ENCODE peak calls at places on chromosomes 7 and 10, in ten cellular contexts. T is foreskin fibroblast; K is CD8-positive, alpha-beta memory T cell; E is left ventricle myocardium inferior; W is Caco-2; V is AG09309; F is GM23248; J is body of pancreas; U is PC-9; X is Jurkat, Clone E6-1. D is an unnamed sample.

GRCh38 chr7:50592940-50593339 is 27.7 kb upstream of the DDC start:
- DNase-seq in J (no peak), W (no peak), V (no peak), T (no peak), K (no peak), F (no peak), U (no peak), X (no peak), E (no peak), D (no peak)

GRCh38 chr7:77979219-77979618 is 180.6 kb downstream of the PHTF2 start:
- DNase-seq in J (no peak), F (no peak), E (no peak), T (no peak), U (no peak), X (no peak), K (no peak), W (no peak), V (no peak), D (no peak)

GRCh38 chr10:116538461-116538860 is 7.3 kb upstream of the PNLIP start:
- DNase-seq in J (peak), F (peak), X (no peak), K (no peak), W (no peak), E (no peak), U (peak), T (no peak), V (no peak), D (no peak)

GRCh38 chr10:128087884-128088695 is 38.1 kb downstream of the MKI67 start:
- DNase-seq in K (no peak), W (peak), T (no peak), V (no peak), J (no peak), E (no peak), U (peak), X (no peak), F (no peak), D (no peak)

GRCh38 chr10:110498087-110498981 is 627 bp downstream of the DUSP5 start:
- DNase-seq in U (no peak), J (peak), K (peak), T (no peak), X (no peak), V (no peak), F (peak), W (peak), E (peak), D (peak)

GRCh38 chr7:41054960-41055700 is 647.8 kb downstream of the INHBA start:
- DNase-seq in J (no peak), X (no peak), U (no peak), K (no peak), F (no peak), W (no peak), T (no peak), V (no peak), E (no peak), D (no peak)

GRCh38 chr7:151851160-151851751 is 25.7 kb downstream of the PRKAG2 start:
- DNase-seq in U (peak), J (peak), W (no peak), X (no peak), K (no peak), F (peak), E (peak), T (no peak), V (no peak), D (peak)

GRCh38 chr7:76303829-76304505 is 1.5 kb downstream of the HSPB1 start:
- DNase-seq in U (peak), T (no peak), F (peak), V (no peak), J (peak), E (no peak), W (no peak), K (no peak), X (peak), D (no peak)

GRCh38 chr10:125159486-125159931 is 854 bp downstream of the CTBP2 start:
- DNase-seq in J (peak), V (no peak), W (peak), K (no peak), U (no peak), X (no peak), E (no peak), T (no peak), F (peak), D (no peak)

GRCh38 chr7:101094791-101095375 is 9.6 kb downstream of the TRIM56 start:
- DNase-seq in K (no peak), T (peak), J (peak), F (peak), U (no peak), X (no peak), E (no peak), W (peak), V (no peak), D (peak)

GRCh38 chr7:137006293-137006692 is 137.8 kb downstream of the CHRM2 start:
- DNase-seq in T (peak), U (no peak), K (no peak), E (no peak), V (peak), W (no peak), F (peak), J (no peak), X (no peak), D (peak)

GRCh38 chr10:6174201-6174874 is 28.4 kb upstream of the PFKFB3 start:
- DNase-seq in W (no peak), V (no peak), T (no peak), E (no peak), F (no peak), K (no peak), X (no peak), J (peak), U (no peak), D (no peak)

GRCh38 chr7:132152490-132152889 is 423.8 kb downstream of the PLXNA4 start:
- DNase-seq in J (no peak), E (no peak), U (no peak), X (no peak), V (no peak), K (no peak), W (no peak), T (no peak), F (no peak), D (no peak)

GRCh38 chr10:59833810-59834209 is 72.5 kb downstream of the CCDC6 start:
- DNase-seq in T (no peak), E (no peak), W (no peak), J (no peak), F (no peak), X (no peak), U (no peak), V (no peak), K (no peak), D (no peak)

GRCh38 chr10:680146-680545 is 9.3 kb downstream of the DIP2C start:
- DNase-seq in E (peak), V (no peak), U (no peak), X (no peak), K (no peak), W (no peak), F (no peak), T (no peak), J (no peak), D (no peak)

GRCh38 chr10:128070161-128070560 is 56.1 kb downstream of the MKI67 start:
- DNase-seq in T (no peak), F (no peak), W (no peak), U (no peak), X (no peak), J (no peak), K (no peak), V (no peak), E (no peak), D (no peak)

GRCh38 chr7:145106001-145106400 is 270.1 kb upstream of the TPK1 start:
- DNase-seq in X (no peak), W (no peak), K (no peak), F (no peak), V (no peak), U (peak), T (no peak), J (no peak), E (peak), D (no peak)

GRCh38 chr10:84230359-84230758 is 5.0 kb upstream of the LRIT2 start:
- DNase-seq in J (no peak), F (no peak), K (no peak), T (no peak), E (no peak), U (no peak), W (no peak), V (no peak), X (no peak), D (no peak)

GRCh38 chr7:28347964-28348363 is 64.4 kb upstream of the CREB5 start:
- DNase-seq in F (peak), K (no peak), J (no peak), V (peak), T (peak), E (no peak), U (peak), W (no peak), X (no peak), D (peak)

GRCh38 chr10:110279062-110279986 is 25.4 kb downstream of the SMNDC1 start:
- DNase-seq in E (no peak), K (peak), U (peak), X (peak), W (peak), F (peak), J (peak), V (peak), T (peak), D (peak)

GRCh38 chr10:13453896-13454295 is 74.9 kb downstream of the BEND7 start:
- DNase-seq in E (no peak), U (no peak), X (no peak), W (no peak), K (no peak), V (no peak), F (no peak), J (no peak), T (no peak), D (no peak)
- H3K4me3 ChIP-seq in E (no peak), U (no peak), X (no peak), W (no peak), K (no peak), V (no peak), F (no peak), J (no peak), T (no peak), D (no peak)

DNA sequence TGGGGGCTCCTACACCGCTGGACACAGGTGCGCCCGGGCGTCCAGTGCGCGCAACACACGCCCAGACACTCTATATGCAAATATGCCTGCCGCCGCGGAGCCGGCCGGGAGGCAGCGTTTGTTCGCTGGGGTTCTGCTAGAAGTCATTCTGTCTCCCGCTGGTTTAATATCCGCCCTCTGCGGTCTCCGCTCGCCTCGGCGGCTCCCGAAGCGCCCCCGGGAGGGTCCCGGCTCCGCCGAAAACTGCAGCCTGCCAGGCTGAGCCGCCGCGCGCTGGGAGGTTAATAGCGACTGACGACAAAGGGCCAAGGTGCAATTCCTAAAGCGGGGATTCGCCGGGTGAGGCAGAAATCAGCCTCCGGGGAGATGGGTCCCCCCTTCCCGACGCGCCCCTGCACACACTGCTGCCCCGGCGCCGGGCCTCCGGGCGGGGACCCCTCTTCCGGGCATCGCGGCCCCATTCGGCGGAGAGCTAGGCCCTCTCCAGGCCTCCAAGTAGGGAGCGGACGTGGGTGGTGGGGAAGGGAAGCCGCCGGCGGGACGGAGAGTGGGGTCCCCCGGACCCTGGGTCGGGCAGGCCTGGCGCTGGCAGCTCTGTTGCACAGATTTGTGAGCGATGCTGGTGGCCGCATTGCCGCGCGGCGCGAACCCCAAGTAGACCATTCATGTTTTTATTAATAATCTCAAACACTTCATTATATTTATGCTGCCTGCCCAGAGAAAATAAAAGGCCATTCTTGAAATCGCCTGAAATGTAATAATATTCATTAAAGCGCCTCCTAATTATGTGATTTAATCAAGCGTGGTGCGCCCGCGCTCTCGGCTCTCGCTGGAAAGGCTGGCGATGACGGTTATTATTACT is 9.1 kb downstream of the EN2 start:
- DNase-seq in X (peak), W (peak), K (no peak), V (no peak), J (no peak), F (peak), E (no peak), T (no peak), U (no peak), D (no peak)
- H3K4me3 ChIP-seq in X (peak), W (peak), K (no peak), V (no peak), J (no peak), F (no peak), E (peak), T (no peak), U (no peak), D (no peak)

DNA sequence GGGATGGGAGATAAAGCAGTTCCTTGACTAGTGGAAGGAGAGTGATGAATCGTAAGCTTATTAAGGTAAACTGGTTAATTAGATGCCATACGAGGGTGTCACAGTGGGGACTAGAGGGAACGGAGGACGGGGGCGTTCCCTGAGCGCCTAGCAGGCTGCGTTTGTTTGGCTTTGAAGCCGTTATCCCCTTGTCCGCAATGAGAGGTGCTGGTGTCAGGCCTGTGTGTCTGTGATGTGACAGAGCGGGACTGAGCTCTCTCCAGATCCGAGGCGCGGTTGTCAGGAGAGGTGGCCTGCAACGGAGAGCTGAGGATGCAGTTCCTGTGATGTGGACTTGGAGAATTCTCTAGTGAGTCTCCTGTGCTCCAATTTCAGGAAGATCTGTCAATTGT is 60.0 kb upstream of the PRPS1L1 start:
- DNase-seq in V (no peak), K (no peak), U (no peak), X (no peak), F (peak), J (peak), W (no peak), T (no peak), E (no peak), D (no peak)
- H3K4me3 ChIP-seq in V (no peak), K (no peak), U (no peak), X (no peak), F (peak), J (no peak), W (no peak), T (peak), E (peak), D (peak)

DNA sequence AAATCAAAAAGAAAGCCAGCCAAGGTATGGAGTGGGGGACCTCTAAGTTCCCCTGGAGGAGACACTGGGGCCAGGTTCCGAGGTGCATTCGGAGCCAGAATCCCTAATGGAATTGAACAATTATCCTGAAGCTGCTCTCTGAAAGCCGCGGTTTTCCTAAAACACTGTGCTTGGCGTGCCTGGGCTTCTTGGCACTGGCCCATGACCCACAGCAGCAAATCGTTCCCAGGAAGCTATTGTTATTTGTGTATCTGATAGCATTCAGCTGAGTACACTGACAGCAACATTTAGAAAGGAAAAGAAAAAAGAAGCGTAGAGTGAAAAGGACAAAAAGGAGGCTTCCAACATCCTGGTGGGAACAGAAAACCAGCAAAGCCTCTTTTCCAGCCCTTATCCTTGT is 339.8 kb downstream of the FRMD4A start:
- DNase-seq in W (no peak), K (no peak), J (no peak), T (peak), E (peak), X (no peak), U (no peak), V (no peak), F (peak), D (peak)
- H3K4me3 ChIP-seq in W (no peak), K (no peak), J (no peak), T (peak), E (peak), X (no peak), U (no peak), V (no peak), F (peak), D (peak)

GRCh38 chr10:20115929-20116328 is 299.7 kb downstream of the PLXDC2 start:
- DNase-seq in U (no peak), W (no peak), V (no peak), F (no peak), T (no peak), K (no peak), E (no peak), X (no peak), J (no peak), D (no peak)

GRCh38 chr10:20114179-20114578 is 297.9 kb downstream of the PLXDC2 start:
- DNase-seq in K (no peak), T (no peak), J (no peak), V (no peak), W (no peak), E (no peak), X (no peak), U (no peak), F (no peak), D (no peak)

GRCh38 chr10:20118119-20118518 is 301.9 kb downstream of the PLXDC2 start:
- DNase-seq in V (no peak), K (no peak), E (no peak), U (no peak), F (no peak), T (no peak), X (no peak), J (no peak), W (no peak), D (no peak)
- H3K4me3 ChIP-seq in V (no peak), K (no peak), E (no peak), U (no peak), F (no peak), T (no peak), X (no peak), J (no peak), W (no peak), D (no peak)

D was measured in fibroblast of the aortic adventitia.